ENCODE peak calls at places on chromosome 2, in eight cellular contexts. C, O, Y, R, N, Q, Z and K are unnamed samples.

GRCh38 chr2:226756131-226756530 is 43.5 kb downstream of the IRS1 start:
- DNase-seq in C (no peak), O (peak; percentile 79), Y (no peak), R (no peak), N (no peak), Q (no peak), Z (no peak), K (no peak)

GRCh38 chr2:101440127-101440738 is 34.7 kb downstream of the RFX8 start:
- DNase-seq in C (no peak), O (no peak), Y (peak; percentile 45), R (no peak), N (no peak), Q (no peak), Z (no peak), K (no peak)

GRCh38 chr2:73952499-73953446 is 26.1 kb downstream of the DGUOK start:
- DNase-seq in C (no peak), O (no peak), Y (no peak), R (peak; percentile 46), N (no peak), Q (no peak), Z (no peak), K (peak; percentile 80)

GRCh38 chr2:119126650-119127049 is 31.9 kb downstream of the C1QL2 start:
- DNase-seq in C (no peak), O (peak; percentile 34), Y (no peak), R (no peak), N (no peak), Q (peak; percentile 56), Z (peak; percentile 90), K (peak; percentile 88)

GRCh38 chr2:170238776-170239175 is 60.8 kb downstream of the MYO3B start:
- DNase-seq in C (no peak), O (no peak), Y (no peak), R (no peak), N (no peak), Q (no peak), Z (no peak), K (no peak)

GRCh38 chr2:74334931-74335333 is 8.3 kb downstream of the SLC4A5 start:
- DNase-seq in C (peak; percentile 17), O (peak; percentile 81), Y (peak; percentile 80), R (peak; percentile 80), N (peak; percentile 72), Q (peak; percentile 91), Z (peak; percentile 90), K (peak; percentile 68)

GRCh38 chr2:31222086-31222485 is 4.8 kb upstream of the CAPN14 start:
- DNase-seq in C (no peak), O (no peak), Y (no peak), R (no peak), N (no peak), Q (no peak), Z (no peak), K (no peak)

GRCh38 chr2:240820607-240821428 is 799 bp upstream of the KIF1A start:
- DNase-seq in C (no peak), O (peak; percentile 44), Y (no peak), R (no peak), N (no peak), Q (no peak), Z (peak; percentile 85), K (no peak)

GRCh38 chr2:34102359-34102758 is 503.3 kb upstream of the FAM98A start:
- DNase-seq in C (no peak), O (no peak), Y (no peak), R (no peak), N (no peak), Q (no peak), Z (no peak), K (no peak)

GRCh38 chr2:102235491-102235890 is 48.7 kb downstream of the IL1RL2 start:
- DNase-seq in C (no peak), O (peak; percentile 42), Y (no peak), R (no peak), N (no peak), Q (no peak), Z (peak; percentile 51), K (peak; percentile 55)

GRCh38 chr2:190343500-190344274 is at the start of gene INPP1:
- DNase-seq in C (no peak), O (peak; percentile 69), Y (peak; percentile 75), R (peak; percentile 84), N (peak; percentile 54), Q (peak; percentile 82), Z (peak; percentile 81), K (peak; percentile 94)

GRCh38 chr2:65402339-65402738 is 30.1 kb downstream of the SPRED2 start:
- DNase-seq in C (no peak), O (no peak), Y (no peak), R (no peak), N (no peak), Q (no peak), Z (no peak), K (no peak)

GRCh38 chr2:164495491-164496223 is 125.6 kb downstream of the GRB14 start:
- DNase-seq in C (no peak), O (peak; percentile 72), Y (no peak), R (no peak), N (no peak), Q (no peak), Z (no peak), K (no peak)

GRCh38 chr2:203240491-203240890 is 1.7 kb downstream of the CYP20A1 start:
- DNase-seq in C (no peak), O (no peak), Y (no peak), R (no peak), N (no peak), Q (no peak), Z (peak; percentile 11), K (no peak)

GRCh38 chr2:203237501-203238238 is 1.1 kb upstream of the CYP20A1 start:
- DNase-seq in C (no peak), O (no peak), Y (no peak), R (no peak), N (no peak), Q (no peak), Z (peak; percentile 7), K (no peak)

GRCh38 chr2:203238329-203238710 is 498 bp upstream of the CYP20A1 start:
- DNase-seq in C (no peak), O (no peak), Y (no peak), R (no peak), N (no peak), Q (no peak), Z (no peak), K (peak; percentile 22)

GRCh38 chr2:203242518-203242917 is 3.7 kb downstream of the CYP20A1 start:
- DNase-seq in C (no peak), O (no peak), Y (no peak), R (no peak), N (no peak), Q (no peak), Z (peak; percentile 11), K (no peak)

GRCh38 chr2:203238711-203239526 is at the start of gene CYP20A1:
- DNase-seq in C (peak; percentile 79), O (peak; percentile 95), Y (peak; percentile 97), R (peak; percentile 97), N (peak; percentile 94), Q (peak; percentile 98), Z (peak; percentile 94), K (peak; percentile 99)
- TF ChIP-seq POLR2A in C (peak; percentile 100), O (peak; percentile 92), Y (peak; percentile 83), R (peak; percentile 92), N (peak; percentile 38), Q (peak; percentile 84), Z (peak; percentile 75), K (no peak)

DNA sequence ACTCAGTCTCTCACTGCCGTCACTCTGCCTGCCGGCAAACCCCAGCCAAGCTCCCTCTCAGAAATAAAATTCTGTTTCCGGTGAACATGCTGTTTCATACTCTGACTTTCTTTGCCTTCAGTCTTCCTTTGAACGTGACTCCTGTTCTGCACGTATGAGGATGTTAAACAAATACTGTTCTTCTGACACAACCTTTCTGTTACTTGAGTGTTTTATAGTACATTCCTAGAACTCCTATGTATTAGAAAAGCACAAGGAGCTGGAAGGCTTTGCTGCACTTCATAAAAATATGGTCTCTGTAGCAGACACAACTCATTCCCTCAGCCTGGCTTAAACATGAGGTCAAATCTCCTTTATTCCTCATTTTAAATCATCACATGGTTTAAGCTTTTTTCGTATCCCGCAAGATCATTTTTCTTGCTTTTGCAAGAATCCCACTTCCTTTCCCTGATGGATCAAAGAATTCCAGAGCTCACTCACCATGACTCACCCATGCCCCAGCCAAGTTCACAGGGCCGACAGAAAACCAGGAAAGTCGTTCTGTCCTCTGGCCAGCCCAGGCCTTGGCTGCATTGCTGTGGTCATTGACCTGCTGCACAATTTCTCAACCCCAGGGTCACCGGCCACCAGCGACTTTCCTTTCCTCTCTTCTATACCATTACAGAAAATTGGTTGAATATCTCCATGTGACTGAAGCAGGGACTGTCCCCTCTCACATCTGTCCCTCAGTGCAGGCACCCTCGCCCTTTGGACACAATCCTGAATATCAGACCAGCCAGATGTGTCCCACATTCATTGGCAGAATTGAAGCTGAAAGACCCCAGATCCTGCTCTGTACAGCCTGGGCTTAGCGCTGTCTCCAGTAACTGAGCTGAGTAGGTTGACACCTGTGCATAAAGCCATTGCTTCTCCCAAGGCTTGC is 183.1 kb upstream of the ARL4C start:
- DNase-seq in C (no peak), O (peak; percentile 91), Y (peak; percentile 44), R (peak; percentile 80), N (no peak), Q (peak; percentile 67), Z (peak; percentile 29), K (no peak)
- H3K4me3 ChIP-seq in C (no peak overlapping the region), O (no peak overlapping the region), Y (no peak overlapping the region), R (no peak overlapping the region), N (no peak overlapping the region), Q (no peak overlapping the region), Z (no peak overlapping the region), K (no peak overlapping the region)

DNA sequence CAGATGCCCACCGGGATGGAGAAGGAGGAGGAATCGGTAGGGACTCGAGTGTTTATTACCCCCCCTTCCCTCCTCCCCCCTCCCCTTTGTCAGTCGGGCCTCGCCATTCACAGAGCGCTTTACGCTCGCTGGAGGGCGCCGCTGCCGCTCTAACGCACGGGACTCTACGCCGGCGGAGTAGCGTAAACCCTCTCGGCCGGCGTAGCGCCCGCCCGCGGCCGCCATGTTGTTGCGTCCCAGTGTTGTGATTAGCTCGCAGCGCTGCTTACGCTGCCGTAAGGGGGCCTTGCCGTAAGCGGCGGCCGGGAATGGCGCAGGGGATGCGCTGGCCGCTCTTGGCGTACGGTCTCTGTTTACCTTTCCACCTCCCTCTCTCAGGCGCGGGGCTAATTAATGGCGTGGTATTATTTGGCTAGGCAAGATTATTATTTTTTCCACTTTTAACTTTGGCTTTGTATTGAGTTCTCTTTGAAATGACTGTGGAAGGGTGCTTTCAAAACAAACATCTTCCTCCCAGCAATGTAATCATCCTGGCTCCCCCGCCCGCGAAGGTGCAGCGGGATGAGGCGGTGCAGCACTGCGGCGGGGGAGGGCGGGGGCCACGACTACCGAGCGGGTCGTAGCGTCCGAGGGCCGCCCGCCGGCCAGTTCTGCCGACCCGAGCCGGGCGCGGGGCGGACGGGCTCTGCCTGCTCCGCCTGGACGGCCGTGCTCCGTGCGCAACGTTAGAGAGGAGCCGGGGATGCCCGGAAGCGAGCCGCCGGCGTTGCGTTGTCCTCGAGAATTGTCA is 779 bp downstream of the EPC2 start:
- DNase-seq in C (peak; percentile 69), O (peak; percentile 91), Y (peak; percentile 97), R (peak; percentile 93), N (peak; percentile 93), Q (peak; percentile 97), Z (peak; percentile 97), K (peak; percentile 99)
- TF ChIP-seq POLR2A in C (no peak), O (peak; percentile 12), Y (no peak), R (no peak), N (no peak), Q (no peak), Z (peak; percentile 82), K (no peak)

DNA sequence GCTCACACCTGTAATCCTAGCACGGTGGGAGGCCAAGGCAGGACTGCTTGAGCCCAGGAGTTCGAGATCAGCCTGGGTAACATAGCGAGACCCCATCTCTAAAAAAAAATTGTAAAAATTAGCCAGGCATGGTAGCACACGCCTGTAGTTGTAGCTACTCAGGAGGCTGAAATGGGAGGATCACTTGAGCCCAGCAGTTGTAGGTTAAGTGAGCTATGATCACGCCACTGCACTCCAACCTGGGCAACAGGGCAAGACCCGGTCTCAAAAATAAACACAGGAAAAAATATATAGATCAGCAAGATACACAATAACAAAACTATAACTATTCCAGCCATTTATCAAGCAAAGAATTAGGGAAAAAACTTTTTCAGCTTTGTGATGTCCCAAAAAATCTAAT is 3.0 kb downstream of the SF3B1 start:
- DNase-seq in C (no peak), O (no peak), Y (no peak), R (no peak), N (no peak), Q (no peak), Z (no peak), K (no peak)
- H3K4me3 ChIP-seq in C (peak overlapping the region; percentile 92), O (no peak overlapping the region), Y (no peak overlapping the region), R (peak overlapping the region; percentile 82), N (peak overlapping the region; percentile 39), Q (no peak overlapping the region), Z (no peak overlapping the region), K (no peak overlapping the region)